ENCODE peak calls at places on chromosome 5, in six cellular contexts. S, E, F, U, H and P are unnamed samples.

GRCh38 chr5:89041249-89041808 is 158.3 kb upstream of the MEF2C start:
- DNase-seq in U (no peak), F (no peak), S (no peak), H (no peak), E (no peak), P (no peak)

GRCh38 chr5:10611290-10611689 is 47.4 kb downstream of the ANKRD33B start:
- DNase-seq in S (peak; percentile 40), H (no peak), E (no peak), U (no peak), F (no peak), P (no peak)

GRCh38 chr5:134625559-134625958 is 7.1 kb downstream of the SAR1B start:
- DNase-seq in H (no peak), F (no peak), E (no peak), S (no peak), U (no peak), P (no peak)

GRCh38 chr5:154092356-154092755 is 53.6 kb downstream of the MFAP3 start:
- DNase-seq in H (no peak), S (no peak), F (no peak), U (no peak), E (no peak), P (no peak)

GRCh38 chr5:170632266-170632984 is 128.6 kb downstream of the KCNIP1 start:
- DNase-seq in F (no peak), E (no peak), U (no peak), S (peak; percentile 24), H (no peak), P (no peak)

GRCh38 chr5:98428806-98429205 is 344.7 kb upstream of the RGMB start:
- DNase-seq in S (no peak), H (no peak), F (no peak), U (peak; percentile 8), E (no peak), P (no peak)

GRCh38 chr5:72600401-72600981 is 93.3 kb upstream of the ZNF366 start:
- DNase-seq in S (no peak), E (no peak), F (no peak), U (no peak), H (no peak), P (no peak)

GRCh38 chr5:83764101-83764500 is 43.4 kb upstream of the HAPLN1 start:
- DNase-seq in S (no peak), H (no peak), E (no peak), F (no peak), U (no peak), P (no peak)

GRCh38 chr5:101045689-101046088 is 142.6 kb upstream of the ST8SIA4 start:
- DNase-seq in U (no peak), F (no peak), S (no peak), H (no peak), E (no peak), P (no peak)

GRCh38 chr5:41754857-41755256 is 115.4 kb downstream of the OXCT1 start:
- DNase-seq in U (no peak), H (no peak), F (no peak), S (no peak), E (no peak), P (no peak)

GRCh38 chr5:62307364-62307689 is 1.3 kb downstream of the KIF2A start:
- DNase-seq in E (no peak), H (no peak), U (no peak), F (no peak), S (no peak), P (no peak)

GRCh38 chr5:172179032-172179989 is 8.7 kb downstream of the STK10 start:
- DNase-seq in F (no peak), U (peak; percentile 71), S (no peak), H (no peak), E (peak; percentile 51), P (peak; percentile 61)

GRCh38 chr5:131630208-131630962 is 4.6 kb downstream of the RAPGEF6 start:
- DNase-seq in S (no peak), F (peak; percentile 90), E (no peak), U (no peak), H (no peak), P (no peak)

GRCh38 chr5:82346376-82347212 is 68.4 kb upstream of the RPS23 start:
- DNase-seq in U (no peak), S (no peak), H (no peak), E (no peak), F (no peak), P (no peak)

GRCh38 chr5:176792584-176793342 is 17.6 kb upstream of the UNC5A start:
- DNase-seq in F (no peak), E (no peak), S (no peak), U (no peak), H (no peak), P (no peak)

GRCh38 chr5:122091942-122092600 is 14.0 kb upstream of the LOX start:
- DNase-seq in E (no peak), F (no peak), S (no peak), U (no peak), H (no peak), P (no peak)

GRCh38 chr5:111792659-111793058 is 35.7 kb upstream of the NREP start:
- DNase-seq in F (no peak), E (no peak), H (no peak), S (no peak), U (no peak), P (no peak)

GRCh38 chr5:135747824-135748223 is 86.6 kb upstream of the SLC25A48 start:
- DNase-seq in E (no peak), H (no peak), S (no peak), U (no peak), F (no peak), P (no peak)

GRCh38 chr5:87195104-87195581 is 72.5 kb upstream of the RASA1 start:
- DNase-seq in H (no peak), S (no peak), F (no peak), E (no peak), U (peak; percentile 48), P (no peak)

GRCh38 chr5:146001544-146002185 is 65.3 kb downstream of the SH3RF2 start:
- DNase-seq in H (no peak), F (no peak), E (no peak), U (no peak), S (no peak), P (no peak)

GRCh38 chr5:14208071-14209021 is 65.2 kb downstream of the TRIO start:
- DNase-seq in U (peak; percentile 86), S (no peak), H (no peak), E (no peak), F (peak; percentile 91), P (no peak)

GRCh38 chr5:125140855-125141254 is 394.4 kb upstream of the ZNF608 start:
- DNase-seq in E (no peak), F (peak; percentile 9), U (no peak), H (no peak), S (no peak), P (no peak)

GRCh38 chr5:132647473-132647872 is 10.5 kb upstream of the IL13 start:
- DNase-seq in H (no peak), F (no peak), E (no peak), U (no peak), S (no peak), P (no peak)

GRCh38 chr5:52582313-52582712 is 205.4 kb upstream of the ITGA1 start:
- DNase-seq in E (no peak), U (no peak), S (no peak), F (no peak), H (no peak), P (no peak)

GRCh38 chr5:90483206-90483605 is 8.5 kb downstream of the POLR3G start:
- DNase-seq in S (no peak), E (no peak), U (no peak), F (no peak), H (no peak), P (no peak)

GRCh38 chr5:6611561-6612256 is 21.1 kb downstream of the NSUN2 start:
- DNase-seq in E (no peak), F (no peak), U (no peak), S (no peak), H (no peak), P (no peak)

GRCh38 chr5:154365823-154366222 is 80.0 kb upstream of the SAP30L start:
- DNase-seq in H (no peak), F (peak; percentile 32), E (no peak), U (no peak), S (no peak), P (no peak)

GRCh38 chr5:139414601-139415121 is 10.8 kb upstream of the SPATA24 start:
- DNase-seq in F (no peak), S (no peak), E (no peak), U (no peak), H (no peak), P (no peak)

GRCh38 chr5:142427529-142427928 is 102.7 kb upstream of the SPRY4 start:
- DNase-seq in S (no peak), E (no peak), H (no peak), U (no peak), F (no peak), P (no peak)

GRCh38 chr5:179606910-179607448 is 16.5 kb downstream of the HNRNPH1 start:
- DNase-seq in S (no peak), H (no peak), E (no peak), U (no peak), F (no peak), P (no peak)
- TF ChIP-seq POLR2AphosphoS5 in S (no peak), H (no peak), E (no peak), U (peak; percentile 8), F (no peak), P (no peak)

GRCh38 chr5:179794575-179794974 is 789 bp downstream of the LTC4S start:
- DNase-seq in S (no peak), F (no peak), E (no peak), H (no peak), U (no peak), P (no peak)

GRCh38 chr5:179791881-179792611 is 1.7 kb upstream of the LTC4S start:
- DNase-seq in U (no peak), S (no peak), E (no peak), F (no peak), H (no peak), P (no peak)

GRCh38 chr5:179792612-179793469 is 945 bp upstream of the LTC4S start:
- DNase-seq in U (no peak), H (no peak), E (no peak), F (no peak), S (no peak), P (no peak)

GRCh38 chr5:179794171-179794570 is 385 bp downstream of the LTC4S start:
- DNase-seq in E (no peak), U (no peak), F (no peak), H (no peak), S (no peak), P (no peak)

GRCh38 chr5:179793470-179794139 is at the start of gene LTC4S:
- DNase-seq in S (no peak), H (no peak), F (no peak), U (no peak), E (no peak), P (no peak)
- TF ChIP-seq POLR2A in S (no peak), H (no peak), F (no peak), U (peak; percentile 58), E (no peak), P (no peak)

GRCh38 chr5:155794801-155795200 is 532.2 kb upstream of the SGCD start:
- DNase-seq in S (no peak), F (no peak), H (no peak), E (no peak), U (no peak), P (no peak)
- TF ChIP-seq TAF1 in S (no peak), F (no peak), H (no peak), E (no peak), U (no peak), P (no peak)

DNA sequence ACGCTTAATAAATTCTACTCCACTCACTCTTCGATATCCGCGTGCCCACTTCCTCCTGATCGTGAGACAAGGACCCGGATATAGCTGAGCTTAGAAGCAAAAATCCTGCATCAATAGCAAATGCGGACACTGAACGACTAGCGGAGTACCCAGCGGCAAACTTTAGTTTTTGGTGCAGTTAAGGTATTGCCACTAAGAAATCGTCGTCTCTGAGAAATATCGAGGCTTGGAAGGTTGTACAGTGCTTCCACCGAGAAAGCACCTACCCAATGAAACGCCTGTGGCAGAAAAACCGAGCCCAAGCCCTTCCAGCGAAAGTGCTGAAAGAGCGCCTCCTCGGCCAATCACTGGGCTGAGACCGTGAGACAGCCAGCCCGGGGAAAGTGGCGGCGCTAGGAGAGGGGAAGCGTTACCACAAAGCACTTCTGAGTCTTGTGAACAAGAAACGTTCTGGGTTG is 32.2 kb downstream of the ANXA2R start:
- DNase-seq in F (peak; percentile 50), U (no peak), H (no peak), E (peak; percentile 37), S (peak; percentile 79), P (no peak)
- TF ChIP-seq POLR2AphosphoS5 in F (no peak), U (peak; percentile 87), H (no peak), E (peak; percentile 53), S (peak; percentile 9), P (peak; percentile 62)